ENCODE peak calls at places on chromosome 6, in nine cellular contexts. I is dermis microvascular lymphatic vessel endothelial cell, Q is GF-D8, Z is activated T-helper 1 cell treated with Interleukin-2 at 50 U/mL for 16 hours, N is endodermal cell, R is suprapubic skin, W is ACHN, B is COLO829, G is left ventricle myocardium inferior. V is an unnamed sample.

GRCh38 chr6:25417206-25417605 is 138.0 kb downstream of the CARMIL1 start:
- DNase-seq in B (no peak), Q (no peak), N (no peak), G (no peak), Z (no peak), R (no peak), W (peak; percentile 12), I (no peak), V (no peak)

GRCh38 chr6:140660295-140660694 is 1285.8 kb upstream of the CITED2 start:
- DNase-seq in N (no peak), Z (no peak), G (no peak), W (no peak), R (no peak), B (no peak), Q (no peak), I (no peak), V (no peak)

GRCh38 chr6:141969201-141969600 is 163.5 kb upstream of the GJE1 start:
- DNase-seq in I (no peak), Q (no peak), B (no peak), Z (no peak), G (no peak), W (no peak), N (no peak), R (no peak), V (no peak)

GRCh38 chr6:132768051-132768517 is 10.4 kb upstream of the VNN2 start:
- DNase-seq in Z (no peak), I (peak; percentile 7), W (peak; percentile 49), B (peak; percentile 8), Q (peak; percentile 2), G (peak; percentile 16), R (no peak), N (peak; percentile 90), V (no peak)

GRCh38 chr6:45959534-45960195 is 56.0 kb downstream of the CLIC5 start:
- DNase-seq in B (no peak), Z (no peak), N (no peak), I (peak; percentile 5), G (no peak), Q (no peak), R (no peak), W (peak; percentile 34), V (no peak)

GRCh38 chr6:147749331-147749730 is 240.8 kb downstream of the SAMD5 start:
- DNase-seq in Z (no peak), G (no peak), N (no peak), W (no peak), B (no peak), Q (no peak), R (no peak), I (no peak), V (no peak)

GRCh38 chr6:13667655-13668054 is 44.0 kb downstream of the RANBP9 start:
- DNase-seq in N (no peak), G (no peak), Z (no peak), Q (no peak), B (no peak), I (no peak), R (no peak), W (no peak), V (no peak)

GRCh38 chr6:168545428-168545827 is 104.4 kb downstream of the SMOC2 start:
- DNase-seq in I (no peak), Z (no peak), W (no peak), G (no peak), Q (no peak), B (no peak), N (no peak), R (peak; percentile 58), V (no peak)

GRCh38 chr6:121260651-121261102 is 73.6 kb downstream of the TBC1D32 start:
- DNase-seq in Z (no peak), G (peak; percentile 54), Q (no peak), W (no peak), R (no peak), N (no peak), I (peak; percentile 56), B (no peak), V (no peak)

GRCh38 chr6:41723178-41723935 is 12.1 kb downstream of the TFEB start:
- DNase-seq in G (peak; percentile 84), I (peak; percentile 42), B (peak; percentile 78), Z (no peak), W (peak; percentile 81), R (peak; percentile 85), N (peak; percentile 74), Q (peak; percentile 86), V (no peak)

GRCh38 chr6:92354270-92354831 is 1065.0 kb downstream of the EPHA7 start:
- DNase-seq in B (no peak), N (no peak), G (no peak), I (no peak), Z (no peak), Q (no peak), R (no peak), W (no peak), V (no peak)

V was measured in effector memory CD4-positive, alpha-beta T cell.